ENCODE peak calls at places on chromosomes 6 and 20, in four cellular contexts. E, C, R and G are unnamed samples.

GRCh38 chr6:43247115-43247999 is 4.1 kb downstream of the TTBK1 start:
- DNase-seq in E (peak), C (peak), R (no peak), G (peak)

GRCh38 chr6:36444470-36444869 is 1.7 kb downstream of the KCTD20 start:
- DNase-seq in E (no peak), C (no peak), R (no peak), G (no peak)

GRCh38 chr6:39688494-39688893 is 36.7 kb downstream of the KIF6 start:
- DNase-seq in E (no peak), C (no peak), R (peak), G (no peak)

GRCh38 chr6:31180500-31180899 is 10.0 kb upstream of the POU5F1 start:
- DNase-seq in E (no peak), C (peak), R (peak), G (no peak)

GRCh38 chr6:2529217-2529719 is 221.5 kb downstream of the MYLK4 start:
- DNase-seq in E (no peak), C (no peak), R (no peak), G (no peak)

GRCh38 chr6:29834564-29835436 is 7.2 kb downstream of the HLA-G start:
- DNase-seq in E (no peak), C (peak), R (no peak), G (peak)

GRCh38 chr20:8049321-8049720 is 29.8 kb upstream of the TMX4 start:
- DNase-seq in E (no peak), C (no peak), R (peak), G (no peak)

GRCh38 chr20:57792386-57793095 is 82.7 kb upstream of the PMEPA1 start:
- DNase-seq in E (no peak), C (no peak), R (no peak), G (no peak)

GRCh38 chr6:139708342-139709199 is 334.1 kb upstream of the CITED2 start:
- DNase-seq in E (no peak), C (no peak), R (peak), G (no peak)

GRCh38 chr6:102389994-102390393 is 996.5 kb downstream of the GRIK2 start:
- DNase-seq in E (no peak), C (no peak), R (no peak), G (no peak)

GRCh38 chr6:42726485-42727083 is 4.2 kb upstream of the PRPH2 start:
- DNase-seq in E (peak), C (peak), R (peak), G (peak)

GRCh38 chr20:38751360-38751976 is 3.2 kb downstream of the ACTR5 start:
- DNase-seq in E (no peak), C (peak), R (no peak), G (no peak)

GRCh38 chr20:4519530-4519929 is 202.2 kb upstream of the PRND start:
- DNase-seq in E (no peak), C (peak), R (no peak), G (peak)

GRCh38 chr6:107730106-107730505 is 94.0 kb downstream of the SCML4 start:
- DNase-seq in E (no peak), C (peak), R (no peak), G (no peak)

GRCh38 chr6:167717455-167717854 is 109.3 kb upstream of the AFDN start:
- DNase-seq in E (no peak), C (no peak), R (no peak), G (no peak)

GRCh38 chr20:43766395-43766794 is 39.6 kb upstream of the GTSF1L start:
- DNase-seq in E (no peak), C (no peak), R (no peak), G (peak)

GRCh38 chr6:39166918-39167301 is 51.9 kb upstream of the SAYSD1 start:
- DNase-seq in E (no peak), C (no peak), R (no peak), G (no peak)

GRCh38 chr6:31567531-31568370 is 4.3 kb upstream of the LTA start:
- DNase-seq in E (no peak), C (no peak), R (no peak), G (no peak)

GRCh38 chr6:169240125-169240524 is 13.5 kb downstream of the THBS2 start:
- DNase-seq in E (no peak), C (no peak), R (no peak), G (peak)

GRCh38 chr6:71489736-71490135 is 201.1 kb downstream of the OGFRL1 start:
- DNase-seq in E (no peak), C (no peak), R (peak), G (no peak)

GRCh38 chr20:49750611-49751396 is 37.1 kb upstream of the B4GALT5 start:
- DNase-seq in E (no peak), C (no peak), R (no peak), G (no peak)

GRCh38 chr6:6942826-6943225 is 164.9 kb upstream of the RREB1 start:
- DNase-seq in E (no peak), C (peak), R (peak), G (peak)

GRCh38 chr20:51379601-51380341 is 162.7 kb downstream of the NFATC2 start:
- DNase-seq in E (no peak), C (no peak), R (no peak), G (no peak)

GRCh38 chr6:124110514-124110913 is 306.8 kb downstream of the NKAIN2 start:
- DNase-seq in E (no peak), C (no peak), R (no peak), G (no peak)

GRCh38 chr6:55980627-55981211 is 105.3 kb upstream of the BMP5 start:
- DNase-seq in E (no peak), C (peak), R (peak), G (peak)

GRCh38 chr6:95693108-95693507 is 115.8 kb downstream of the MANEA start:
- DNase-seq in E (no peak), C (no peak), R (no peak), G (no peak)

GRCh38 chr20:45289942-45290676 is 16.5 kb upstream of the RBPJL start:
- DNase-seq in E (no peak), C (no peak), R (no peak), G (no peak)

GRCh38 chr6:153618371-153619328 is 420.4 kb upstream of the OPRM1 start:
- DNase-seq in E (no peak), C (no peak), R (no peak), G (no peak)